ENCODE peak calls at places on chromosomes 1 and 21, in nine cellular contexts. P, Z, E, J, Q, N, O, C and Y are unnamed samples.

GRCh38 chr1:201764166-201764565 is 64.8 kb upstream of the IPO9 start:
- DNase-seq in N (no peak), P (no peak), C (no peak), Q (no peak), O (no peak), E (no peak), Z (no peak), J (no peak), Y (no peak)

GRCh38 chr1:155080250-155081228 is 1.9 kb downstream of the EFNA3 start:
- DNase-seq in E (no peak), C (peak; percentile 26), Q (peak; percentile 97), J (no peak), N (peak; percentile 89), Z (no peak), O (peak; percentile 62), P (peak; percentile 17), Y (peak; percentile 54)

GRCh38 chr1:203630697-203631096 is 4.1 kb downstream of the ATP2B4 start:
- DNase-seq in Q (no peak), O (peak; percentile 70), E (no peak), N (no peak), Z (no peak), J (no peak), C (no peak), P (no peak), Y (peak; percentile 47)

GRCh38 chr1:14474856-14475255 is 123.6 kb upstream of the KAZN start:
- DNase-seq in E (no peak), P (no peak), N (no peak), C (no peak), O (no peak), Z (no peak), Q (no peak), J (no peak), Y (no peak)

GRCh38 chr21:32096411-32096810 is 182.4 kb downstream of the MIS18A start:
- DNase-seq in C (no peak), Z (no peak), O (no peak), N (peak; percentile 26), J (no peak), E (no peak), P (no peak), Q (peak; percentile 49), Y (no peak)

GRCh38 chr1:229094476-229095311 is 176.2 kb upstream of the RAB4A start:
- DNase-seq in J (no peak), N (no peak), C (no peak), Q (no peak), Z (no peak), P (no peak), E (no peak), O (peak; percentile 58), Y (no peak)

GRCh38 chr1:162276493-162276892 is 100.2 kb downstream of the SPATA46 start:
- DNase-seq in J (no peak), E (no peak), O (no peak), C (no peak), N (no peak), Q (peak; percentile 38), P (no peak), Z (peak; percentile 53), Y (peak; percentile 69)

GRCh38 chr1:91609571-91609970 is 108.9 kb downstream of the CDC7 start:
- DNase-seq in Q (no peak), J (no peak), O (no peak), P (no peak), N (no peak), E (no peak), Z (peak; percentile 32), C (no peak), Y (peak; percentile 55)

GRCh38 chr1:81330521-81330920 is 470.2 kb upstream of the ADGRL2 start:
- DNase-seq in J (no peak), O (no peak), E (no peak), Q (peak; percentile 36), Z (no peak), P (no peak), N (no peak), C (no peak), Y (no peak)

GRCh38 chr21:16071761-16072160 is 342.0 kb downstream of the USP25 start:
- DNase-seq in O (no peak), N (no peak), Z (no peak), C (no peak), P (no peak), Q (no peak), E (no peak), J (no peak), Y (no peak)

GRCh38 chr21:17636711-17637110 is 24.0 kb upstream of the BTG3 start:
- DNase-seq in P (no peak), E (no peak), Z (no peak), N (no peak), J (no peak), Q (no peak), O (no peak), C (no peak), Y (no peak)

GRCh38 chr1:151611288-151611790 is 511 bp upstream of the SNX27 start:
- DNase-seq in Q (no peak), E (no peak), P (peak; percentile 8), Z (peak; percentile 91), N (no peak), O (peak; percentile 80), J (no peak), C (no peak), Y (peak; percentile 86)

GRCh38 chr1:221263831-221264767 is 384.9 kb downstream of the HLX start:
- DNase-seq in N (peak; percentile 33), C (peak; percentile 36), P (peak; percentile 11), Q (peak; percentile 69), O (peak; percentile 76), E (peak; percentile 28), Z (peak; percentile 92), J (peak; percentile 64), Y (peak; percentile 78)

GRCh38 chr1:214039394-214040018 is 51.7 kb downstream of the PROX1 start:
- DNase-seq in P (no peak), Z (no peak), Q (no peak), E (no peak), C (no peak), J (no peak), N (no peak), O (no peak), Y (no peak)

GRCh38 chr1:11802616-11802972 is 3.2 kb downstream of the MTHFR start:
- DNase-seq in O (no peak), P (no peak), J (no peak), N (no peak), Z (no peak), C (no peak), Q (peak; percentile 34), E (no peak), Y (peak; percentile 43)

GRCh38 chr1:162753998-162754585 is 36.4 kb upstream of the HSD17B7 start:
- DNase-seq in Q (no peak), O (no peak), C (no peak), E (no peak), N (no peak), J (no peak), Z (no peak), P (no peak), Y (peak; percentile 21)

GRCh38 chr1:183711691-183712401 is 58.7 kb upstream of the APOBEC4 start:
- DNase-seq in N (no peak), Q (peak; percentile 82), E (no peak), Z (peak; percentile 14), P (no peak), J (no peak), O (no peak), C (no peak), Y (peak; percentile 63)

GRCh38 chr1:179883739-179884138 is 1.7 kb downstream of the TOR1AIP1 start:
- DNase-seq in N (no peak), J (no peak), Q (peak; percentile 28), Z (no peak), P (peak; percentile 67), O (no peak), C (no peak), E (peak; percentile 79), Y (peak; percentile 15)

GRCh38 chr21:34558166-34558565 is 46.2 kb upstream of the KCNE1 start:
- DNase-seq in J (no peak), C (no peak), O (no peak), N (no peak), E (no peak), P (no peak), Q (no peak), Z (no peak), Y (no peak)
- H3K36me3 ChIP-seq in J (no peaks in the 10 kb centered on the region), C (no peaks in the 10 kb centered on the region), O (no peaks in the 10 kb centered on the region), N (no peaks in the 10 kb centered on the region), E (no peaks in the 10 kb centered on the region), P (no peaks in the 10 kb centered on the region), Q (no peaks in the 10 kb centered on the region), Z (no peaks in the 10 kb centered on the region), Y (no peaks in the 10 kb centered on the region)

GRCh38 chr1:223298706-223299105 is 65.3 kb downstream of the SUSD4 start:
- DNase-seq in E (no peak), P (no peak), O (no peak), Z (peak; percentile 19), Q (no peak), N (no peak), J (no peak), C (no peak), Y (peak; percentile 36)
- H3K4me1 ChIP-seq in E (peaks cover 21% of the 10 kb centered on the region), P (no peaks in the 10 kb centered on the region), O (peaks cover 7% of the 10 kb centered on the region), Z (no peaks in the 10 kb centered on the region), Q (no peaks in the 10 kb centered on the region), N (no peaks in the 10 kb centered on the region), J (no peaks in the 10 kb centered on the region), C (no peaks in the 10 kb centered on the region), Y (no peaks in the 10 kb centered on the region)

DNA sequence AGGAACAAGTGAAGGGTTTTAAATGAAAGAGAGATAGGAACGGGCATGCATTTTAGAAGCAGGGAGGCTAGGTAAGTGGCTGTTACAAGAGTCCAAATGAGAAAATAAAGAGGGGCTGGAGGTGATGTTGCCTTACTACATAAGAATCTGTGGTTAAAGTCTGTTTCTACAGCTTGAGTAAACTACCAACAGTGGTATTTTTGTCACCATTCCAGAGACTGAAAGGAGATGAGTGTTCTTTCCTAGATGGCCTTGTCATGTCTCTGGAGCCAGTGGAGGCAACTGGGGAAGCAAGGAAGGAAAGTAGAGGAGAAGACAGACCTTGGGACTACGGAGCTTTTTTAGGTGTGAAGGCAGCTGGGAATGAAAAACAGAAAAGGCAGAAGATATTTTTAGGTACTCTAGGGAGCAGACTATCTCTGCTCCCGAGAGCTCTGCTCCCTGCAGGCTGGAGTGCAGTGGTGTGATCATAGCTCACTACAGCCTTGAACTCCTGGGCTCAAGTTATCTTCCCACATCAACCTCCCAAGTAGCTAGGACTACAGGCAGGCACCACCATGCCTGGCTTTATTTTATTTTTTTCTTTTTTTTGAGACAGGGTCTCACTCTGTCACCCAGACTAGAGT is 12.2 kb downstream of the HDAC1 start:
- DNase-seq in C (no peak), E (no peak), Q (no peak), N (no peak), O (no peak), J (no peak), Z (no peak), P (no peak), Y (peak; percentile 16)
- H3K4me3 ChIP-seq in C (no peak overlapping the region), E (no peak overlapping the region), Q (no peak overlapping the region), N (no peak overlapping the region), O (no peak overlapping the region), J (no peak overlapping the region), Z (no peak overlapping the region), P (no peak overlapping the region), Y (no peak overlapping the region)

GRCh38 chr1:244860078-244860477 is 4.3 kb downstream of the HNRNPU start:
- DNase-seq in O (no peak), P (no peak), N (no peak), C (no peak), Z (no peak), Q (no peak), J (no peak), E (no peak), Y (no peak)
- H3K36me3 ChIP-seq in O (peaks cover 36% of the 10 kb centered on the region), P (peaks cover 69% of the 10 kb centered on the region), N (peaks cover 31% of the 10 kb centered on the region), C (peaks cover 42% of the 10 kb centered on the region), Z (peaks cover 11% of the 10 kb centered on the region), Q (peaks cover 59% of the 10 kb centered on the region), J (peaks cover 4% of the 10 kb centered on the region), E (peaks cover 56% of the 10 kb centered on the region), Y (peaks cover 61% of the 10 kb centered on the region)